ENCODE peak calls at places on chromosomes 12 and 14, in four cellular contexts. B, G, M and U are unnamed samples.

GRCh38 chr12:89192419-89192818 is 159.9 kb downstream of the DUSP6 start:
- DNase-seq in M (no peak), G (peak), B (no peak), U (no peak)

GRCh38 chr12:4273651-4274395 is at the start of gene CCND2:
- DNase-seq in B (no peak), M (peak), G (peak), U (peak)

GRCh38 chr14:80634106-80634758 is 307.3 kb downstream of the CEP128 start:
- DNase-seq in M (no peak), G (no peak), B (no peak), U (no peak)

GRCh38 chr14:94536836-94537235 is 24.4 kb upstream of the SERPINA4 start:
- DNase-seq in M (no peak), G (no peak), B (peak), U (no peak)

GRCh38 chr12:71220295-71220694 is 62.5 kb upstream of the TSPAN8 start:
- DNase-seq in G (no peak), B (no peak), M (no peak), U (no peak)

GRCh38 chr14:75427482-75428229 is at the start of gene JDP2:
- DNase-seq in M (peak), G (peak), B (peak), U (peak)

GRCh38 chr12:116524964-116525379 is 34.2 kb upstream of the MAP1LC3B2 start:
- DNase-seq in B (no peak), M (no peak), G (peak), U (no peak)

GRCh38 chr12:111636209-111636928 is 37.3 kb upstream of the ATXN2 start:
- DNase-seq in M (peak), B (no peak), G (peak), U (no peak)

GRCh38 chr12:123967121-123967586 is 5.5 kb downstream of the CCDC92 start:
- DNase-seq in G (no peak), M (no peak), B (no peak), U (no peak)

GRCh38 chr14:70916300-70916699 is 9.0 kb downstream of the PCNX1 start:
- DNase-seq in G (no peak), M (no peak), B (no peak), U (no peak)

DNA sequence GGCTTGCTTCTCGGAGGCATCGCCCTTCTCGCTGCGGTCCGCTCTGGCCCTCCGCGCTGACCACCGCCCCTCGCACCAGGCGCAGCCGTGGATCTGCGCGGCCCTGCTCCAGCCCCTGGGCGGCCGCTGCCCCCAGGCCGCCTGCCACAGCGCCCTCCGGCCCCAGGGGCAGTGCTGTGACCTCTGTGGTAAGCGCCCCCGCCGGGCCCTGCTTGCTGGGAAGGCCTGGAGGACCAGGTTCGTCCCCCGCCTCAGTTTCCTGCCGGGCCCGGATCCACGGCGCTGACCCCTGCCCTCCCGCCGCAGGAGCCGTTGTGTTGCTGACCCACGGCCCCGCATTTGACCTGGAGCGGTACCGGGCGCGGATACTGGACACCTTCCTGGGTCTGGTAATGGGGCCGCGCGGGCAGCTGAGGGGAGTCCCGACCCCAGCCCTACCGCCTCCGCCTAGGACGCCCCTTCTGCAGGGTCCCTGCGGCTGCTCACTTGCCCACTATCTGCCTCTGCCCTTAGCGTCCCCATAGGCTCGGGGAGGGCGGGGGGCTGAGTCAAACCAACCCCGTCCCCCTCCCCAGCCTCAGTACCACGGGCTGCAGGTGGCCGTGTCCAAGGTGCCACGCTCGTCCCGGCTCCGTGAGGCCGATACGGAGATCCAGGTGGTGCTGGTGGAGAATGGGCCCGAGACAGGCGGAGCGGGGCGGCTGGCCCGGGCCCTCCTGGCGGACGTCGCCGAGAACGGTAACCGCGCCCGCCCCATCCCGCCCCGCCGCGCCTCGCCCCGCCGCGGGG is 7.1 kb downstream of the AMN start:
- DNase-seq in B (no peak), M (no peak), G (no peak), U (no peak)
- TF ChIP-seq POLR2A in B (no peak), M (no peak), G (no peak), U (no peak)

GRCh38 chr12:110465024-110465423 is 3.0 kb downstream of the GPN3 start:
- DNase-seq in B (no peak), G (no peak), M (no peak), U (no peak)

GRCh38 chr12:110466791-110467190 is 1.3 kb downstream of the GPN3 start:
- DNase-seq in G (no peak), B (no peak), M (no peak), U (no peak)

GRCh38 chr12:110467847-110468211 is 228 bp downstream of the GPN3 start:
- DNase-seq in G (no peak), M (no peak), B (no peak), U (no peak)

GRCh38 chr12:110468212-110469048 is at the start of the genes FAM216A and GPN3:
- DNase-seq in B (peak), G (peak), M (peak), U (peak)
- TF ChIP-seq POLR2A in B (peak), G (peak), M (no peak), U (peak)

GRCh38 chr14:102540310-102541028 is 30.9 kb upstream of the ANKRD9 start:
- DNase-seq in B (no peak), G (peak), M (no peak), U (no peak)
- TF ChIP-seq POLR2A in B (no peak), G (no peak), M (no peak), U (no peak)

GRCh38 chr12:47818701-47819543 is 781 bp downstream of the HDAC7 start:
- DNase-seq in B (no peak), M (peak), G (no peak), U (peak)
- TF ChIP-seq POLR2A in B (no peak), M (no peak), G (no peak), U (peak)